ENCODE peak calls at places on chromosome 2, in seven cellular contexts. O is iPS DF 6.9; X is astrocyte; T is CD8-positive, alpha-beta memory T cell; U is right cardiac atrium; N is testis; G is mucosa of descending colon. B is an unnamed sample.

GRCh38 chr2:74119324-74119723 is 28.4 kb downstream of the BOLA3 start:
- DNase-seq in O (no peak), X (no peak), T (no peak), U (no peak), N (no peak), G (no peak), B (no peak)

GRCh38 chr2:96907405-96908041 is 37.6 kb upstream of the SEMA4C start:
- DNase-seq in O (peak; percentile 55), X (peak; percentile 57), T (no peak), U (peak; percentile 90), N (peak; percentile 66), G (peak; percentile 51), B (peak; percentile 69)

GRCh38 chr2:64866797-64867196 is 122.4 kb upstream of the SLC1A4 start:
- DNase-seq in O (no peak), X (peak; percentile 90), T (no peak), U (peak; percentile 38), N (peak; percentile 37), G (peak; percentile 45), B (no peak)

GRCh38 chr2:118148809-118149208 is 60.5 kb downstream of the INSIG2 start:
- DNase-seq in O (no peak), X (no peak), T (no peak), U (no peak), N (no peak), G (no peak), B (no peak)

GRCh38 chr2:196967126-196967525 is 40.6 kb upstream of the PGAP1 start:
- DNase-seq in O (peak; percentile 20), X (peak; percentile 68), T (no peak), U (peak; percentile 21), N (peak; percentile 15), G (peak; percentile 18), B (no peak)

GRCh38 chr2:2251255-2251654 is 79.8 kb downstream of the MYT1L start:
- DNase-seq in O (no peak), X (no peak), T (no peak), U (no peak), N (no peak), G (no peak), B (no peak)

GRCh38 chr2:232240896-232241295 is 137.7 kb upstream of the ALPP start:
- DNase-seq in O (no peak), X (no peak), T (no peak), U (no peak), N (peak; percentile 35), G (no peak), B (no peak)

GRCh38 chr2:64598226-64598625 is 55.5 kb downstream of the SERTAD2 start:
- DNase-seq in O (no peak), X (no peak), T (no peak), U (no peak), N (no peak), G (no peak), B (no peak)

GRCh38 chr2:61371027-61371426 is 99.9 kb downstream of the USP34 start:
- DNase-seq in O (no peak), X (no peak), T (no peak), U (no peak), N (no peak), G (no peak), B (no peak)

GRCh38 chr2:203072371-203072770 is 57.7 kb downstream of the NBEAL1 start:
- DNase-seq in O (no peak), X (no peak), T (no peak), U (no peak), N (no peak), G (no peak), B (no peak)

GRCh38 chr2:61443342-61444041 is 27.4 kb downstream of the USP34 start:
- DNase-seq in O (no peak), X (no peak), T (no peak), U (no peak), N (no peak), G (no peak), B (no peak)

GRCh38 chr2:237322564-237322963 is 91.4 kb downstream of the COL6A3 start:
- DNase-seq in O (no peak), X (no peak), T (no peak), U (no peak), N (no peak), G (no peak), B (peak; percentile 47)

GRCh38 chr2:172953411-172953810 is 122.2 kb upstream of the MAP3K20 start:
- DNase-seq in O (no peak), X (no peak), T (no peak), U (no peak), N (no peak), G (no peak), B (no peak)

GRCh38 chr2:134253117-134253704 is 661 bp upstream of the MGAT5 start:
- DNase-seq in O (no peak), X (no peak), T (no peak), U (no peak), N (no peak), G (no peak), B (no peak)

GRCh38 chr2:231318436-231318835 is 77.1 kb upstream of the B3GNT7 start:
- DNase-seq in O (no peak), X (no peak), T (no peak), U (peak; percentile 60), N (no peak), G (no peak), B (no peak)

GRCh38 chr2:172084484-172084733 is 898 bp upstream of the DLX1 start:
- DNase-seq in O (no peak), X (no peak), T (no peak), U (no peak), N (no peak), G (no peak), B (no peak)

GRCh38 chr2:7940120-7940386 is 741.8 kb upstream of the ID2 start:
- DNase-seq in O (no peak), X (no peak), T (no peak), U (no peak), N (no peak), G (no peak), B (no peak)

GRCh38 chr2:22894761-22895160 is 490.2 kb upstream of the KLHL29 start:
- DNase-seq in O (no peak), X (no peak), T (no peak), U (no peak), N (no peak), G (no peak), B (no peak)

GRCh38 chr2:233051241-233052149 is 8.6 kb upstream of the INPP5D start:
- DNase-seq in O (no peak), X (peak; percentile 79), T (no peak), U (peak; percentile 91), N (no peak), G (no peak), B (peak; percentile 20)

GRCh38 chr2:79585701-79586428 is 73.0 kb downstream of the CTNNA2 start:
- DNase-seq in O (no peak), X (peak; percentile 88), T (no peak), U (no peak), N (no peak), G (no peak), B (no peak)

GRCh38 chr2:154489271-154489858 is 209.1 kb upstream of the KCNJ3 start:
- DNase-seq in O (no peak), X (no peak), T (no peak), U (no peak), N (no peak), G (no peak), B (no peak)

GRCh38 chr2:11270891-11271290 is 73.5 kb downstream of the ROCK2 start:
- DNase-seq in O (no peak), X (peak; percentile 46), T (no peak), U (no peak), N (no peak), G (no peak), B (no peak)

GRCh38 chr2:240349133-240350005 is 86.1 kb upstream of the GPC1 start:
- DNase-seq in O (no peak), X (no peak), T (no peak), U (no peak), N (no peak), G (no peak), B (no peak)
- H3K9me3 ChIP-seq in O (no peaks in the 10 kb centered on the region), X (peaks cover 17% of the 10 kb centered on the region), T (no peaks in the 10 kb centered on the region), U (no peaks in the 10 kb centered on the region), N (no peaks in the 10 kb centered on the region), G (peaks cover 9% of the 10 kb centered on the region), B (peaks cover 7% of the 10 kb centered on the region)

GRCh38 chr2:229041691-229042090 is 229.4 kb downstream of the PID1 start:
- DNase-seq in O (no peak), X (no peak), T (no peak), U (no peak), N (no peak), G (no peak), B (no peak)
- H3K9me3 ChIP-seq in O (no peaks in the 10 kb centered on the region), X (no peaks in the 10 kb centered on the region), T (no peaks in the 10 kb centered on the region), U (no peaks in the 10 kb centered on the region), N (no peaks in the 10 kb centered on the region), G (no peaks in the 10 kb centered on the region), B (no peaks in the 10 kb centered on the region)

GRCh38 chr2:6846967-6847695 is 18.6 kb downstream of the CMPK2 start:
- DNase-seq in O (no peak), X (no peak), T (no peak), U (no peak), N (no peak), G (no peak), B (no peak)
- H3K9me3 ChIP-seq in O (peaks cover 6% of the 10 kb centered on the region), X (peaks cover 27% of the 10 kb centered on the region), T (peaks cover 45% of the 10 kb centered on the region), U (peaks cover 16% of the 10 kb centered on the region), N (no peaks in the 10 kb centered on the region), G (peaks cover 78% of the 10 kb centered on the region), B (peaks cover 5% of the 10 kb centered on the region)

GRCh38 chr2:77839102-77839501 is 316.9 kb upstream of the LRRTM4 start:
- DNase-seq in O (no peak), X (no peak), T (no peak), U (no peak), N (no peak), G (no peak), B (no peak)

GRCh38 chr2:77831068-77831467 is 308.9 kb upstream of the LRRTM4 start:
- DNase-seq in O (no peak), X (no peak), T (no peak), U (no peak), N (no peak), G (no peak), B (no peak)

GRCh38 chr2:77831878-77832277 is 309.7 kb upstream of the LRRTM4 start:
- DNase-seq in O (no peak), X (no peak), T (no peak), U (no peak), N (no peak), G (no peak), B (no peak)

GRCh38 chr2:77831471-77831870 is 309.3 kb upstream of the LRRTM4 start:
- DNase-seq in O (no peak), X (no peak), T (no peak), U (no peak), N (no peak), G (no peak), B (no peak)

GRCh38 chr2:77834360-77835002 is 312.3 kb upstream of the LRRTM4 start:
- DNase-seq in O (no peak), X (no peak), T (no peak), U (no peak), N (no peak), G (no peak), B (no peak)
- H3K9me3 ChIP-seq in O (peaks cover 3% of the 10 kb centered on the region), X (peaks cover 19% of the 10 kb centered on the region), T (no peaks in the 10 kb centered on the region), U (no peaks in the 10 kb centered on the region), N (no peaks in the 10 kb centered on the region), G (peaks cover 23% of the 10 kb centered on the region), B (no peaks in the 10 kb centered on the region)

DNA sequence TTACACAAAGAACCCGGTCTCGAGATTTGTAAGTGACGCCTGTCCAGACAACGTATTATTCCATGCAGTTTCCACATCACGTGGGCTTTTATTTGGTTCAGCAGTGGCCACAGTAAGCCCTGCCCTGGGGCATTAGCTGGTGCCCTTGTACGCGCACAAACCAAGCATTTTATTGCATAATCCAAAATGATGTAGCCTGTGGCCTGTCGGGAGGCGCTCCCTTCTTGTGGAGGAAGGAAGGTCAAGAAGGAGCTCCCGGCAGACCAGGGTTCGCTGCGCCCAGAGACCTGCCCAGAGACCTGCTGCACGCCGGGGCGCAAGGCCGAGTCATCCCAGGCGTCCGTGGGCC is 179.6 kb upstream of the ALKAL2 start:
- DNase-seq in O (no peak), X (no peak), T (no peak), U (no peak), N (no peak), G (no peak), B (no peak)
- H3K9me3 ChIP-seq in O (no peaks in the 10 kb centered on the region), X (no peaks in the 10 kb centered on the region), T (no peaks in the 10 kb centered on the region), U (no peaks in the 10 kb centered on the region), N (no peaks in the 10 kb centered on the region), G (no peaks in the 10 kb centered on the region), B (no peaks in the 10 kb centered on the region)

B was measured in body of pancreas.